ENCODE peak calls at places on chromosomes 6 and 20, in six cellular contexts. One of them, this sample, is unnamed.

GRCh38 chr6:55957961-55958422 is 82.6 kb upstream of the BMP5 start:
- DNase-seq in CD4-positive, alpha-beta memory T cell: no peak
- DNase-seq in Peyer's patch: no peak
- DNase-seq in A549: no peak
- DNase-seq in endodermal cell: no peak
- DNase-seq in heart right ventricle: no peak
- DNase-seq in this sample: no peak

GRCh38 chr6:21115111-21115510 is 478.4 kb upstream of the SOX4 start:
- DNase-seq in CD4-positive, alpha-beta memory T cell: no peak
- DNase-seq in Peyer's patch: no peak
- DNase-seq in A549: no peak
- DNase-seq in endodermal cell: no peak
- DNase-seq in heart right ventricle: peak; percentile 9
- DNase-seq in this sample: no peak

GRCh38 chr20:17966432-17967312 is 1.9 kb downstream of the SNX5 start:
- DNase-seq in CD4-positive, alpha-beta memory T cell: peak; percentile 62
- DNase-seq in Peyer's patch: no peak
- DNase-seq in A549: peak; percentile 47
- DNase-seq in endodermal cell: no peak
- DNase-seq in heart right ventricle: no peak
- DNase-seq in this sample: no peak

GRCh38 chr20:5402903-5403531 is 86.3 kb upstream of the PROKR2 start:
- DNase-seq in CD4-positive, alpha-beta memory T cell: no peak
- DNase-seq in Peyer's patch: no peak
- DNase-seq in A549: peak; percentile 53
- DNase-seq in endodermal cell: peak; percentile 86
- DNase-seq in heart right ventricle: no peak
- DNase-seq in this sample: peak; percentile 18

GRCh38 chr20:39152126-39152525 is 190.0 kb downstream of the DHX35 start:
- DNase-seq in CD4-positive, alpha-beta memory T cell: no peak
- DNase-seq in Peyer's patch: no peak
- DNase-seq in A549: no peak
- DNase-seq in endodermal cell: no peak
- DNase-seq in heart right ventricle: no peak
- DNase-seq in this sample: no peak

GRCh38 chr6:73515204-73516101 is 5.4 kb downstream of the EEF1A1 start:
- DNase-seq in CD4-positive, alpha-beta memory T cell: peak; percentile 76
- DNase-seq in Peyer's patch: no peak
- DNase-seq in A549: peak; percentile 80
- DNase-seq in endodermal cell: peak; percentile 65
- DNase-seq in heart right ventricle: peak; percentile 66
- DNase-seq in this sample: peak; percentile 67

GRCh38 chr6:102064142-102064541 is 670.6 kb downstream of the GRIK2 start:
- DNase-seq in CD4-positive, alpha-beta memory T cell: no peak
- DNase-seq in Peyer's patch: no peak
- DNase-seq in A549: no peak
- DNase-seq in endodermal cell: no peak
- DNase-seq in heart right ventricle: no peak
- DNase-seq in this sample: no peak

GRCh38 chr20:57361517-57361916 is 10.5 kb downstream of the RAE1 start:
- DNase-seq in CD4-positive, alpha-beta memory T cell: no peak
- DNase-seq in Peyer's patch: no peak
- DNase-seq in A549: no peak
- DNase-seq in endodermal cell: peak; percentile 26
- DNase-seq in heart right ventricle: no peak
- DNase-seq in this sample: peak; percentile 22

GRCh38 chr20:17871861-17872260 is 96.7 kb downstream of the SNX5 start:
- DNase-seq in CD4-positive, alpha-beta memory T cell: no peak
- DNase-seq in Peyer's patch: no peak
- DNase-seq in A549: no peak
- DNase-seq in endodermal cell: no peak
- DNase-seq in heart right ventricle: no peak
- DNase-seq in this sample: no peak

GRCh38 chr20:17651761-17652388 is 30.2 kb downstream of the RRBP1 start:
- DNase-seq in CD4-positive, alpha-beta memory T cell: no peak
- DNase-seq in Peyer's patch: peak; percentile 50
- DNase-seq in A549: peak; percentile 21
- DNase-seq in endodermal cell: no peak
- DNase-seq in heart right ventricle: no peak
- DNase-seq in this sample: no peak

GRCh38 chr6:160455484-160456213 is 107.5 kb downstream of the SLC22A3 start:
- DNase-seq in CD4-positive, alpha-beta memory T cell: peak; percentile 71
- DNase-seq in Peyer's patch: peak; percentile 71
- DNase-seq in A549: peak; percentile 57
- DNase-seq in endodermal cell: peak; percentile 94
- DNase-seq in heart right ventricle: peak; percentile 51
- DNase-seq in this sample: peak; percentile 55

GRCh38 chr6:111973897-111974639 is 79.8 kb upstream of the CCN6 start:
- DNase-seq in CD4-positive, alpha-beta memory T cell: peak; percentile 26
- DNase-seq in Peyer's patch: no peak
- DNase-seq in A549: no peak
- DNase-seq in endodermal cell: no peak
- DNase-seq in heart right ventricle: no peak
- DNase-seq in this sample: no peak

GRCh38 chr6:4512101-4512500 is 264.1 kb upstream of the CDYL start:
- DNase-seq in CD4-positive, alpha-beta memory T cell: no peak
- DNase-seq in Peyer's patch: no peak
- DNase-seq in A549: no peak
- DNase-seq in endodermal cell: no peak
- DNase-seq in heart right ventricle: no peak
- DNase-seq in this sample: no peak

GRCh38 chr6:107386340-107386739 is 73.0 kb downstream of the PDSS2 start:
- DNase-seq in CD4-positive, alpha-beta memory T cell: no peak
- DNase-seq in Peyer's patch: no peak
- DNase-seq in A549: no peak
- DNase-seq in endodermal cell: no peak
- DNase-seq in heart right ventricle: no peak
- DNase-seq in this sample: peak; percentile 3

GRCh38 chr20:35699914-35700624 is 864 bp downstream of the ROMO1 start:
- DNase-seq in CD4-positive, alpha-beta memory T cell: no peak
- DNase-seq in Peyer's patch: no peak
- DNase-seq in A549: no peak
- DNase-seq in endodermal cell: no peak
- DNase-seq in heart right ventricle: no peak
- DNase-seq in this sample: no peak

GRCh38 chr6:36851149-36851614 is 11.9 kb upstream of the CPNE5 start:
- DNase-seq in CD4-positive, alpha-beta memory T cell: peak; percentile 47
- DNase-seq in Peyer's patch: no peak
- DNase-seq in A549: peak; percentile 45
- DNase-seq in endodermal cell: peak; percentile 78
- DNase-seq in heart right ventricle: peak; percentile 71
- DNase-seq in this sample: peak; percentile 33

GRCh38 chr6:33624856-33625255 is 3.7 kb downstream of the ITPR3 start:
- DNase-seq in CD4-positive, alpha-beta memory T cell: no peak
- DNase-seq in Peyer's patch: no peak
- DNase-seq in A549: no peak
- DNase-seq in endodermal cell: no peak
- DNase-seq in heart right ventricle: no peak
- DNase-seq in this sample: no peak

GRCh38 chr6:33621396-33622388 is 570 bp downstream of the ITPR3 start:
- DNase-seq in CD4-positive, alpha-beta memory T cell: peak; percentile 33
- DNase-seq in Peyer's patch: peak; percentile 72
- DNase-seq in A549: no peak
- DNase-seq in endodermal cell: peak; percentile 92
- DNase-seq in heart right ventricle: peak; percentile 47
- DNase-seq in this sample: no peak

GRCh38 chr6:33620584-33621395 is at the start of gene ITPR3:
- DNase-seq in CD4-positive, alpha-beta memory T cell: peak; percentile 84
- DNase-seq in Peyer's patch: peak; percentile 92
- DNase-seq in A549: peak; percentile 66
- DNase-seq in endodermal cell: peak; percentile 83
- DNase-seq in heart right ventricle: peak; percentile 26
- DNase-seq in this sample: peak; percentile 57

GRCh38 chr6:33623895-33624381 is 2.8 kb downstream of the ITPR3 start:
- DNase-seq in CD4-positive, alpha-beta memory T cell: no peak
- DNase-seq in Peyer's patch: no peak
- DNase-seq in A549: no peak
- DNase-seq in endodermal cell: no peak
- DNase-seq in heart right ventricle: no peak
- DNase-seq in this sample: no peak

DNA sequence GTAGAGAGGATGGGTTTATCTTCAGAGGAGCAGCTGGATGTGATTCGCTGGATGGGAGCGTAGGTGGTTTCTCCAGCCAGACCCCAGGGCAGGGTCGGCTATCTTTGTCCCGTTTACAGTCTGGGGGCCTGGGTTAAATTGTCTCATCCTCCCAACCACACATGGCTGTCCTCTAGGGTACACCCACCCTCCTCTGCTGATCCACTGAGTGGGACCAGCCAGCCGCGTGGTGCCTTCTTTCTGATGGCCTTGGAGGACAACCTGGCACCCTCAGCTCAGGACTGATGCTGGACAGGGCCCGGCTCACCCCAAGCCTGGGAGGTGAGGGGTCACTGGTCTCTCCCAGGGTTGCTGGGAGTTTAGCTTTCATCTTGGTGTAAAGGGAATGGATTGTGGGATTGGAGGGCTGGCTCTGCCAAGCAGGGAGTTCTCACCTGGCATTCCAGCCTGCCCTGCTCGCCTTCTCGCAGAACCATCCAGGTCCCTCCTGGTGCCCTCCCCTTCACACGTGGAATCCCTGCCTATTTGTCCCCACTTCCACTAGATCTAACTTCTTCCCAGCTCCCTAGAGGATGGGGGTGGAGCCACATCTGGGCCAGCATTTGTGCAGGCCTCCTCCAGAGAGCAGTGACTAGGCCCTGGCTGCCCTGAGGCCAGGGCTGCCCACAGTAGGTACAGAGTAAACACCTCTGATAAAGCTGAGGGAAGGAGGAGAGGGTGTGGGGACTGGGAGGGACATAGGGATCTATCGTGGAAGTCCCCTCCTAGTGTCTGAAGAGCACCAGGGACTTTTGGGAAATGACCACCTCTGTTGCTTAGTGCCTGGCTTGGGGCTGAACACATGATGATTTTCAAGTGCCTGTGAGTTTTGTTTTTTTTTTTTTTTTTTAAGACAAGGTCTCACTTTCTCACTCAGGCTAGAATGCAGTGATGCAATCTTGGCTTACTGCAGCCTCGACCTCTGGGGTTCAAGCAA is 1.6 kb downstream of the ITPR3 start:
- DNase-seq in CD4-positive, alpha-beta memory T cell: no peak
- DNase-seq in Peyer's patch: no peak
- DNase-seq in A549: no peak
- DNase-seq in endodermal cell: no peak
- DNase-seq in heart right ventricle: no peak
- DNase-seq in this sample: peak; percentile 9
- H3K4me1 ChIP-seq in CD4-positive, alpha-beta memory T cell: peaks cover 51% of the 10 kb centered on the region
- H3K4me1 ChIP-seq in Peyer's patch: peaks cover 13% of the 10 kb centered on the region
- H3K4me1 ChIP-seq in A549: peaks cover 36% of the 10 kb centered on the region
- H3K4me1 ChIP-seq in endodermal cell: no peaks in the 10 kb centered on the region
- H3K4me1 ChIP-seq in heart right ventricle: peaks cover 24% of the 10 kb centered on the region
- H3K4me1 ChIP-seq in this sample: peaks cover 12% of the 10 kb centered on the region

DNA sequence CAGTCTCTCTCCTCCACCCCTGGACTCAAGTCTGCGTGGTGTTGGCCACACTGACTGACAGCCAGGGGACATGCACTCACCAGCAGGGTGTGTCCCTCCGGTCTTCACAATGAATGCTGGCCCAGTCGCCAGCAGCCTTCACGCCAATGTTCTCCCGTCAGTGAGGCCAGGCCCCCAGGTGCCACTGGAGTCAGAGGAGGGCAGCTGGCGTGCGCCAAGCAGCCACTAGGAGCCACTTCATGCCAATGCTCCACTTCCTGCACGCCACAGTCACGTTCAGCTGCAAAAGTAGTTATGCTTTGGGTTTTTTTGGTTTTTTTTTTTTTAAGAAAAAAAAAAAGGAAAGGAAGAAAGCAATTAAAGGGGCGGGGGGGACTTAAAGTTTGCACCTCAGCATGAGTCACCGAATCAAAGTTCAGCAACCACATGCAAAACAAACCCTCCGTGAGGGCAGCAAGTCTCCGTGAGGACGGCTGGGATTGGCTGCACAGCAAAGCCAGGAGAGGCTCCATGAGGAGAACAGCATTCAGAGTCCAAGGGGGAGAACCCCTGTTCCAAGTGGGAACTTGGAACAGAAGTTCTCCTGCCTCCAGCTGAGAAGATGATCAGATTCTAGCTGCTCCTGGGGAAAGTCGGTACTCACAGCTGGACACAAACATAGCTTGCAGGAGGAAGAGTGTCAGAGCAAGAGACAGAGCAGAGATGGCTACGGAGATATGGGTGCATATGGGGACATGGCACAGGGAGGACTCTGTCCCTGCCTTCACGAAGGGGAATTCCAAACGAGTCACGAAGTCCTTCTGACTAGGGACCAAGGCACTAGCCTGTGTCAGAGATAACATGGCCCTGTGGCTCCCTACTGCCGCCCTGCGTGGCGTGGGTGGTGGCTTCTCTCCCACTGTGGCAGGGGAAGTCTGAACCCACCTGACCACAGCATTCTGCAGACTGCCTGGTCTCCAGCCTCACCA is at the start of gene ZC3H12D:
- DNase-seq in CD4-positive, alpha-beta memory T cell: peak; percentile 91
- DNase-seq in Peyer's patch: peak; percentile 88
- DNase-seq in A549: peak; percentile 53
- DNase-seq in endodermal cell: peak; percentile 75
- DNase-seq in heart right ventricle: no peak
- DNase-seq in this sample: peak; percentile 32
- H3K4me1 ChIP-seq in CD4-positive, alpha-beta memory T cell: peaks cover 32% of the 10 kb centered on the region
- H3K4me1 ChIP-seq in Peyer's patch: no peaks in the 10 kb centered on the region
- H3K4me1 ChIP-seq in A549: peaks cover 17% of the 10 kb centered on the region
- H3K4me1 ChIP-seq in endodermal cell: no peaks in the 10 kb centered on the region
- H3K4me1 ChIP-seq in heart right ventricle: peaks cover 54% of the 10 kb centered on the region
- H3K4me1 ChIP-seq in this sample: no peaks in the 10 kb centered on the region

DNA sequence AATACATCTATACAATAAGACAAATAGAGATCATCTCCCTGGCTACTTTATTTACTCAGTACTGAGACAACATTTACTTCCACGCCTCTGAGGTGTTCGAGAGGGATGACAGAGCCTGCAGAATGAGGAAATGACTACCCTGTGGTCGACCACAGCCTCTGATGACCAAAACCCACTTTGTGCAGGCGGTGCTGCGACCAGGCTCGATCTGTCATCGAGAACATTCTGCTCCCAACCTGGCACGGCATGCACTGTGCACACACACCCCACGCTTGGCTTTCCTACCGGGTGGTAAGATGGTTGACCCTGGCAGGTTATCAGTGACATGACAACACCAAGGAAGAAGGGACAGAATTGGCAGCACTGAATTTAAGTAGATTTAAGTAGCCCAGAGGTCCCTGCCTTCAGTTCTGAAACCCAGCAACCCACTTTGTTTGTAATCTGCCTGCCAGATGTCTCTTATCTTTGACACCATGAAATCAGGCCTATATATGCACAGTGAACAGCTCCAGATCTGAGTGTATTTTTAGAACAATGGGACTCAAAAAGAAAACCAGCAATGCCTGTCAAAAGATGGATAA is 42.6 kb downstream of the TTI1 start:
- DNase-seq in CD4-positive, alpha-beta memory T cell: peak; percentile 45
- DNase-seq in Peyer's patch: no peak
- DNase-seq in A549: peak; percentile 52
- DNase-seq in endodermal cell: no peak
- DNase-seq in heart right ventricle: peak; percentile 64
- DNase-seq in this sample: peak; percentile 15
- H3K4me1 ChIP-seq in CD4-positive, alpha-beta memory T cell: peaks cover 11% of the 10 kb centered on the region
- H3K4me1 ChIP-seq in Peyer's patch: peaks cover 7% of the 10 kb centered on the region
- H3K4me1 ChIP-seq in A549: peaks cover 72% of the 10 kb centered on the region
- H3K4me1 ChIP-seq in endodermal cell: peaks cover 16% of the 10 kb centered on the region
- H3K4me1 ChIP-seq in heart right ventricle: peaks cover 65% of the 10 kb centered on the region
- H3K4me1 ChIP-seq in this sample: peaks cover 2% of the 10 kb centered on the region

DNA sequence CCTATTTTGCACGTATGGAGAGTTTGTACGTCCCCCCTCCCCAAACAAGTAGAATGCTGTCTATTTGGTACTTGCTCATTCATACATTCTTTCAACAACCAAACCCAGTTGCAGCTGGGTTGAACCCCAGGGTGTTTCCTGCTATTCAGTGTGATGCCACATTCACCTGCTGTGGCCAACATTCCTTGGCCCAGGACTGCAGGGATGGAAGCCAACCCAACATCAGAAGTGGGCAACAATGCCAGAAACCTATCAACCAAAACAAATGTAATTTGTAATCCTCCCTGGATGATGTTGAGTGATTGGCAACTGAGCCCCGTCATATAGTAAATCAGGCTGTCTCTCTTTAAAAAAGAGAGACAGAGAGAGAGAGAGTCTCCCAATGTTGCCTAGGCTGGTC is 8.9 kb downstream of the NT5E start:
- DNase-seq in CD4-positive, alpha-beta memory T cell: no peak
- DNase-seq in Peyer's patch: no peak
- DNase-seq in A549: no peak
- DNase-seq in endodermal cell: peak; percentile 62
- DNase-seq in heart right ventricle: no peak
- DNase-seq in this sample: no peak
- H3K4me1 ChIP-seq in CD4-positive, alpha-beta memory T cell: peaks cover 24% of the 10 kb centered on the region
- H3K4me1 ChIP-seq in Peyer's patch: peaks cover 23% of the 10 kb centered on the region
- H3K4me1 ChIP-seq in A549: peaks cover 63% of the 10 kb centered on the region
- H3K4me1 ChIP-seq in endodermal cell: no peaks in the 10 kb centered on the region
- H3K4me1 ChIP-seq in heart right ventricle: peaks cover 45% of the 10 kb centered on the region
- H3K4me1 ChIP-seq in this sample: no peaks in the 10 kb centered on the region